ENCODE peak calls at places on chromosomes 12 and 14, in six cellular contexts. H is HepG2; T is tibial artery; X is CD8-positive, alpha-beta memory T cell; A is fibroblast of lung; K is psoas muscle. S is an unnamed sample. For H3K4me1, the result is how much of the 10 kb centered on the place peaks cover.

GRCh38 chr12:131395971-131396573 is 314.8 kb upstream of the SFSWAP start:
- DNase-seq in A (no peak), K (no peak), X (no peak), T (no peak), H (no peak), S (no peak)

GRCh38 chr14:50607181-50607580 is 47.2 kb downstream of the ATL1 start:
- DNase-seq in T (no peak), K (no peak), X (no peak), H (no peak), A (peak), S (no peak)

GRCh38 chr12:31325524-31325875 is 450 bp downstream of the SINHCAF start:
- DNase-seq in H (no peak), K (no peak), A (no peak), X (no peak), T (peak), S (no peak)

GRCh38 chr14:21202463-21203358 is 46.8 kb upstream of the OR5AU1 start:
- DNase-seq in A (no peak), T (no peak), X (no peak), K (no peak), H (no peak), S (no peak)

GRCh38 chr14:24407608-24408325 is 9.0 kb downstream of the NYNRIN start:
- DNase-seq in A (no peak), T (no peak), H (no peak), K (no peak), X (no peak), S (no peak)

GRCh38 chr12:86249856-86250255 is 6.3 kb downstream of the MGAT4C start:
- DNase-seq in H (no peak), T (no peak), A (peak), K (no peak), X (no peak), S (no peak)

GRCh38 chr14:20714593-20715250 is 26.2 kb downstream of the ANG start:
- DNase-seq in H (no peak), T (peak), X (no peak), K (peak), A (no peak), S (no peak)

GRCh38 chr12:78530065-78530765 is 334.4 kb upstream of the SYT1 start:
- DNase-seq in T (no peak), A (peak), X (no peak), K (no peak), H (no peak), S (no peak)

GRCh38 chr12:80321653-80322052 is 122.4 kb upstream of the PTPRQ start:
- DNase-seq in X (no peak), T (no peak), K (no peak), H (peak), A (peak), S (peak)

GRCh38 chr14:75069021-75069810 is at the start of gene ZC2HC1C:
- DNase-seq in K (peak), X (peak), H (peak), T (peak), A (peak), S (no peak)

GRCh38 chr14:57833304-57833703 is 32.6 kb downstream of the SLC35F4 start:
- DNase-seq in H (no peak), T (peak), X (no peak), K (peak), A (peak), S (peak)

DNA sequence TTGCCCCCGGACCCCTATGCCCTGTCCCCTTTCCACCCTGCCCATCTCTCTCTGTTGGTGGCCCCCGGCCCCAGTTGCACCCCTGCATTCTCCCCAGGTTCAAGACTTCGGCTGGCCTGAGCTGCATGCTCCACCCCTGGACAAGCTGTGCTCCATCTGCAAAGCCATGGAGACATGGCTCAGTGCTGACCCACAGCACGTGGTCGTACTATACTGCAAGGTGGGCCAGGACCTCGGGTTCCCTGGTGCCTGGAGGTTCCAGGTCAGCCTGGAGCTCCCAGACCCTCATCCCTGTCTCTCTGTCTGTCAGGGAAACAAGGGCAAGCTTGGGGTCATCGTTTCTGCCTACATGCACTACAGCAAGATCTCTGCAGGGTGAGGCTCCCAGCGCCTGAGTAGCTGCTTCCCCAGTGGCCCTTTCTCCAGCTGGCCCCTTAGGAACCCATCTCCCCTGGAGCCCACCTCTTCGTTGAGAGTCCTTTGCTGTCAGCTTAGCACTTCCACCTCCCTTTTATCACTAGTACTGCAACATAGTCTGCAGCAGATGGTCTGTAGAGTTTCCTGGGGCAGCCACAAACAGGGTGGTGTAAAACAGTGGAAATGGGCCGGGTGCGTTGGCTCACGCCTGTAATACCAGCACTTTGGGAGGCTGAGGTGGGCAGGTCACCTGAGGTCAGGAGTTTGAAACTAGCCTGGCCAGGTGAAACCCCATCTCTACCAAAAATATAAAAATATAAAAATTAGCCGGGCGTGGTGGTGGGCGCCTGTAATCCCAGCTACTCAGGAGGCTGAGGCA is 5.8 kb downstream of the TNS2 start:
- DNase-seq in H (no peak), K (peak), X (no peak), A (no peak), T (peak), S (no peak)
- H3K4me1 ChIP-seq in H (under half), K (under half), X (under half), A (under half), T (half or more), S (under half)

GRCh38 chr12:104340177-104340576 is 36.6 kb downstream of the EID3 start:
- DNase-seq in H (no peak), T (no peak), X (no peak), K (no peak), A (peak), S (no peak)

GRCh38 chr12:104334581-104334980 is 31.0 kb downstream of the EID3 start:
- DNase-seq in H (no peak), A (no peak), K (no peak), X (no peak), T (no peak), S (no peak)

GRCh38 chr12:104336115-104336514 is 32.6 kb downstream of the EID3 start:
- DNase-seq in K (no peak), T (no peak), A (no peak), X (no peak), H (no peak), S (no peak)

GRCh38 chr12:104339663-104340062 is 36.1 kb downstream of the EID3 start:
- DNase-seq in T (no peak), K (no peak), H (no peak), X (no peak), A (peak), S (no peak)

DNA sequence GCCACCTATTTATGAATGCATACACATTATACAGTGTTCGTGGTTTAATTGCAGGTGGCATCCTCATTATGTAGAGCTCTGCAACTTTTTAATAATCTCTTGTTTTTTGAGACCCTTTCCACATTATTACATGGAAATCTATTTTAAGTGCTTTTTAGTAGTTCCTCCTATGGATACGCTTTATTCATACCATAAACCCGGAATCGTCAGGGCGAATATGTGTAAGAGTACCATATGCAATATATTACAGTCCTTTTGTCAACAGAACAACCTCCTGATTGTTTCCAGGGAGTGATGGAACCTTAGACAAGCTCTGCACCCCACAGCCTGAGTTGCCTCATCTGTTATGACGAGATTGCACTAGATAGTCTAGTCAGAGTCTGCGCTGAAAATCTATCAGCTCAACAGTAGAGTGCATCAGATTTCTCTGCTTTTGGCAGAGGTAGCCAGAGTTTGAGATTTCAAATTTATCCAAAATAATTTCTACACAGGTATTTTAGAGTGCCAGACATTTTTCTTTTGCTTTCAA is 33.6 kb downstream of the EID3 start:
- DNase-seq in A (no peak), H (no peak), X (no peak), T (no peak), K (no peak), S (no peak)
- H3K4me1 ChIP-seq in A (under half), H (under half), X (under half), T (under half), K (under half), S (under half)

GRCh38 chr14:32080001-32080510 is 3.0 kb downstream of the ARHGAP5 start:
- DNase-seq in T (no peak), H (no peak), X (no peak), K (no peak), A (peak), S (no peak)
- H3K4me1 ChIP-seq in T (under half), H (half or more), X (under half), K (under half), A (under half), S (under half)

DNA sequence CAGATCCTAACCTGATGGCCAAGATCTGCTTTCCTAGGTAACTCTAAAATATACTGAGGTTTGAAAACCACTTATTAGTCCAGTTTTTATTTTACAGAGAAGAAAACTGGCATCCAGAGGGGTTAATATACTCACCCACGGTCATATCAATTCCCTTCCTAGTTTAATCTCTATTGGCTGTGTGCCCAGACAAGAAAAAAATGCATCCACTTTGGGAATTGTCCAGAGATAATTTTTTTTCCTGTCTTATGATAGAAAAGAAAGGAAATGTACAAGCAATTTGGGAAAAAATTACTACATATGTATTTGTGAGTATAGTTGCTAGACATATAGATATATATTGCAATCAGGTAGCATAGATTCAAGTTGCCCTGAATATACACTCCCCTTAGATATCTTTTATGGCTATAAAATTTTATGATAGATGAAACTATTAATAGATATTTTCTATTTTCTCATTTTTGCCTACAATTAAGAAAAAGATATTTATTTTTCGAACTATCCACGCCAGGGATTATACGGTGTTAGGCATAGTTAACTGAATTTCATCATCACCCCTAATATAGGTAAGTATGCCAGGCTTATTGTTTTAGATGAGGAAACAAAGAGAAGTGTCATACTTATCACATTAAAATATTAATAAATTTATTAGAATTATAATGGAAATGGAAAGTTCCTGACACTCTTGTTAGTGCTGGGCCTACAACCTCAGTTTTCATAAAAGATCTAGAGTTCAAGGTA is 100.5 kb upstream of the SLC38A2 start:
- DNase-seq in K (no peak), A (peak), T (no peak), H (peak), X (no peak), S (no peak)
- H3K4me1 ChIP-seq in K (under half), A (under half), T (under half), H (half or more), X (under half), S (under half)